ENCODE peak calls at places on chromosomes 3 and 15, in nine cellular contexts. A, D, W, V, H, J, U, E and G are unnamed samples.

GRCh38 chr15:50710585-50710984 is 24.0 kb upstream of the TRPM7 start:
- DNase-seq in D (no peak), H (no peak), A (no peak), J (no peak), V (no peak), W (no peak), E (no peak), U (no peak), G (no peak)

GRCh38 chr3:35789039-35789438 is 149.7 kb downstream of the ARPP21 start:
- DNase-seq in J (no peak), U (no peak), H (no peak), E (no peak), V (no peak), D (no peak), A (no peak), W (no peak), G (no peak)

GRCh38 chr3:15633159-15633558 is 31.6 kb downstream of the BTD start:
- DNase-seq in V (no peak), A (no peak), J (no peak), E (no peak), U (no peak), W (no peak), H (no peak), D (no peak), G (no peak)

GRCh38 chr15:32119694-32120330 is 89.5 kb downstream of the CHRNA7 start:
- DNase-seq in J (no peak), H (no peak), E (no peak), A (no peak), D (no peak), V (peak; percentile 92), W (no peak), U (no peak), G (no peak)

GRCh38 chr3:145518639-145519038 is 642.3 kb downstream of the PLOD2 start:
- DNase-seq in H (no peak), J (no peak), W (no peak), E (no peak), D (no peak), U (no peak), V (no peak), A (no peak), G (no peak)

GRCh38 chr3:194282436-194283122 is 68.5 kb downstream of the CPN2 start:
- DNase-seq in V (no peak), A (no peak), E (no peak), D (no peak), W (no peak), U (no peak), J (no peak), H (no peak), G (no peak)

GRCh38 chr15:23074684-23075083 is 35.3 kb upstream of the TUBGCP5 start:
- DNase-seq in A (no peak), U (no peak), W (no peak), J (no peak), E (no peak), D (no peak), V (no peak), H (no peak), G (no peak)

GRCh38 chr3:127669541-127670228 is 3.1 kb upstream of the ABTB1 start:
- DNase-seq in E (peak; percentile 17), D (no peak), J (no peak), W (no peak), H (no peak), U (no peak), V (no peak), A (no peak), G (no peak)

GRCh38 chr15:40038267-40038653 is 721 bp downstream of the SRP14 start:
- DNase-seq in U (no peak), A (no peak), D (no peak), W (no peak), J (no peak), V (peak; percentile 52), H (no peak), E (no peak), G (no peak)

GRCh38 chr3:56389213-56389830 is 78.9 kb downstream of the ERC2 start:
- DNase-seq in U (no peak), V (no peak), J (no peak), A (no peak), H (no peak), E (no peak), W (no peak), D (no peak), G (no peak)

GRCh38 chr3:106120334-106120733 is 251.5 kb upstream of the CBLB start:
- DNase-seq in U (no peak), A (no peak), D (no peak), H (no peak), W (no peak), V (no peak), E (no peak), J (no peak), G (no peak)

GRCh38 chr3:4904801-4905695 is 74.2 kb upstream of the BHLHE40 start:
- DNase-seq in A (no peak), U (no peak), H (no peak), W (no peak), J (no peak), V (no peak), E (no peak), D (no peak), G (peak; percentile 4)

GRCh38 chr3:178562869-178563232 is 26.6 kb downstream of the KCNMB2 start:
- DNase-seq in E (no peak), U (no peak), H (no peak), A (no peak), V (no peak), W (no peak), D (no peak), J (no peak), G (no peak)

GRCh38 chr15:85097706-85098105 is 116.0 kb downstream of the PDE8A start:
- DNase-seq in A (no peak), H (no peak), V (no peak), D (no peak), U (no peak), W (no peak), J (no peak), E (no peak), G (no peak)

GRCh38 chr3:63673111-63673510 is 20.6 kb downstream of the SNTN start:
- DNase-seq in H (no peak), V (no peak), J (no peak), D (no peak), E (no peak), U (no peak), W (no peak), A (no peak), G (no peak)

GRCh38 chr3:18423401-18424212 is 1.5 kb downstream of the SATB1 start:
- DNase-seq in J (peak; percentile 68), A (no peak), W (no peak), V (peak; percentile 74), U (peak; percentile 9), H (peak; percentile 66), D (no peak), E (peak; percentile 48), G (peak; percentile 58)